ENCODE peak calls at places on chromosomes 6 and 20, in four cellular contexts. One of them, this sample, is unnamed.

GRCh38 chr20:45378191-45378590 is at the start of gene TP53TG5:
- DNase-seq in GM12878: no peak
- DNase-seq in K562: no peak
- DNase-seq in HepG2: no peak
- DNase-seq in this sample: peak; percentile 24

GRCh38 chr6:156258981-156259380 is 518.2 kb upstream of the ARID1B start:
- DNase-seq in GM12878: no peak
- DNase-seq in HepG2: no peak
- DNase-seq in K562: no peak
- DNase-seq in this sample: no peak

GRCh38 chr6:92667843-92668242 is 751.5 kb downstream of the EPHA7 start:
- DNase-seq in HepG2: no peak
- DNase-seq in GM12878: no peak
- DNase-seq in K562: no peak
- DNase-seq in this sample: no peak

GRCh38 chr6:129936329-129937165 is 75.4 kb upstream of the TMEM244 start:
- DNase-seq in HepG2: peak; percentile 49
- DNase-seq in GM12878: peak; percentile 21
- DNase-seq in K562: peak; percentile 26
- DNase-seq in this sample: peak; percentile 25

GRCh38 chr6:163048345-163048744 is 320.6 kb downstream of the PACRG start:
- DNase-seq in K562: no peak
- DNase-seq in HepG2: no peak
- DNase-seq in GM12878: no peak
- DNase-seq in this sample: no peak

GRCh38 chr6:123640567-123641187 is 3.9 kb upstream of the TRDN start:
- DNase-seq in K562: no peak
- DNase-seq in GM12878: no peak
- DNase-seq in HepG2: no peak
- DNase-seq in this sample: no peak

GRCh38 chr6:149567194-149567586 is 1.0 kb downstream of the GINM1 start:
- DNase-seq in K562: no peak
- DNase-seq in GM12878: no peak
- DNase-seq in HepG2: no peak
- DNase-seq in this sample: no peak

GRCh38 chr6:153058909-153059308 is 56.4 kb upstream of the MTRF1L start:
- DNase-seq in HepG2: no peak
- DNase-seq in GM12878: no peak
- DNase-seq in K562: no peak
- DNase-seq in this sample: no peak

GRCh38 chr6:136037885-136038460 is 186.5 kb downstream of the PDE7B start:
- DNase-seq in HepG2: no peak
- DNase-seq in GM12878: no peak
- DNase-seq in K562: no peak
- DNase-seq in this sample: no peak

GRCh38 chr6:98834060-98835031 is at the start of gene POU3F2:
- DNase-seq in HepG2: peak; percentile 57
- DNase-seq in K562: peak; percentile 97
- DNase-seq in GM12878: no peak
- DNase-seq in this sample: peak; percentile 88

GRCh38 chr6:139327038-139327437 is 35.2 kb upstream of the TXLNB start:
- DNase-seq in HepG2: no peak
- DNase-seq in K562: no peak
- DNase-seq in GM12878: peak; percentile 56
- DNase-seq in this sample: no peak

GRCh38 chr6:155850408-155850841 is 394.8 kb upstream of the NOX3 start:
- DNase-seq in GM12878: no peak
- DNase-seq in K562: no peak
- DNase-seq in HepG2: no peak
- DNase-seq in this sample: no peak

GRCh38 chr6:111468329-111469012 is 14.5 kb downstream of the REV3L start:
- DNase-seq in HepG2: no peak
- DNase-seq in K562: no peak
- DNase-seq in GM12878: no peak
- DNase-seq in this sample: no peak

GRCh38 chr6:110415297-110415916 is at the start of gene DDO:
- DNase-seq in HepG2: peak; percentile 86
- DNase-seq in GM12878: no peak
- DNase-seq in K562: peak; percentile 15
- DNase-seq in this sample: no peak

GRCh38 chr20:14446446-14446845 is 109.0 kb upstream of the FLRT3 start:
- DNase-seq in HepG2: no peak
- DNase-seq in K562: no peak
- DNase-seq in GM12878: no peak
- DNase-seq in this sample: no peak

GRCh38 chr20:63696628-63697356 is at the start of gene TNFRSF6B:
- DNase-seq in K562: peak; percentile 17
- DNase-seq in HepG2: no peak
- DNase-seq in GM12878: no peak
- DNase-seq in this sample: no peak

GRCh38 chr6:786946-787763 is 94.2 kb upstream of the EXOC2 start:
- DNase-seq in GM12878: no peak
- DNase-seq in K562: peak; percentile 59
- DNase-seq in HepG2: peak; percentile 35
- DNase-seq in this sample: no peak

GRCh38 chr6:71289039-71289801 is 609 bp downstream of the OGFRL1 start:
- DNase-seq in HepG2: no peak
- DNase-seq in K562: no peak
- DNase-seq in GM12878: no peak
- DNase-seq in this sample: no peak

GRCh38 chr20:34712525-34713192 is 8.5 kb downstream of the TP53INP2 start:
- DNase-seq in K562: no peak
- DNase-seq in HepG2: peak; percentile 92
- DNase-seq in GM12878: no peak
- DNase-seq in this sample: no peak

GRCh38 chr6:106727480-106728153 is 98.2 kb downstream of the QRSL1 start:
- DNase-seq in K562: no peak
- DNase-seq in GM12878: no peak
- DNase-seq in HepG2: no peak
- DNase-seq in this sample: no peak

GRCh38 chr20:1336699-1337387 is 7.9 kb upstream of the SDCBP2 start:
- DNase-seq in HepG2: no peak
- DNase-seq in K562: no peak
- DNase-seq in GM12878: no peak
- DNase-seq in this sample: peak; percentile 48
- TF ChIP-seq HDAC6 in HepG2: no peak
- TF ChIP-seq HDAC6 in K562: no peak
- TF ChIP-seq HDAC6 in GM12878: no peak
- TF ChIP-seq HDAC6 in this sample: no peak

GRCh38 chr20:12241065-12241464 is 323.4 kb downstream of the BTBD3 start:
- DNase-seq in GM12878: no peak
- DNase-seq in K562: no peak
- DNase-seq in HepG2: no peak
- DNase-seq in this sample: no peak

GRCh38 chr20:12243327-12243726 is 325.6 kb downstream of the BTBD3 start:
- DNase-seq in HepG2: no peak
- DNase-seq in GM12878: no peak
- DNase-seq in K562: no peak
- DNase-seq in this sample: no peak

DNA sequence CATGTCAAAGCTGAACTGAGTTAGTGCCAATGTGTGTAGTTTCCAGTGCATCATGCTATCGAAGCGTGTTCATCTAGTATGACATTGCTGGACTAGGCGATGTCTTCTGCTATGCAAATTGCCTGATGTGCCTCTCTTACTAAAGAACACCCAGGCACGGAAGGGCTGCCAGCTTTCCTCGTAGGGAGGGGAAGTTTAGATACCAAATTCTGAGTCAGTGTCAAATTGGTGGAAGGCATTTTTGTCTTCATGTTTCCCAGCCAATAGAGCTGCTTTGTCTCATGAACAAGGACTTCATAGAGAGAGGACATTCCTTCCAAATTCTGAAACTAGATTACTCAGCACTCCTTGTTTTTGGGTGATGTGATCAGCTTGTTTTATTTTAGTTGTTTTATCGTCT is 320.1 kb downstream of the BTBD3 start:
- DNase-seq in HepG2: no peak
- DNase-seq in K562: no peak
- DNase-seq in GM12878: no peak
- DNase-seq in this sample: no peak
- TF ChIP-seq SRF in HepG2: no peak
- TF ChIP-seq SRF in K562: no peak
- TF ChIP-seq SRF in GM12878: no peak
- TF ChIP-seq SRF in this sample: no peak

GRCh38 chr6:51410453-51410852 is 591.8 kb downstream of the TFAP2B start:
- DNase-seq in K562: no peak
- DNase-seq in GM12878: no peak
- DNase-seq in HepG2: no peak
- DNase-seq in this sample: no peak
- TF ChIP-seq HDAC6 in K562: no peak
- TF ChIP-seq HDAC6 in GM12878: no peak
- TF ChIP-seq HDAC6 in HepG2: no peak
- TF ChIP-seq HDAC6 in this sample: no peak

GRCh38 chr6:52317841-52318581 is 33.5 kb upstream of the MCM3 start:
- DNase-seq in HepG2: peak; percentile 63
- DNase-seq in GM12878: peak; percentile 62
- DNase-seq in K562: no peak
- DNase-seq in this sample: no peak

GRCh38 chr6:52310932-52311331 is 26.4 kb upstream of the MCM3 start:
- DNase-seq in HepG2: no peak
- DNase-seq in GM12878: no peak
- DNase-seq in K562: no peak
- DNase-seq in this sample: no peak

GRCh38 chr6:52307900-52308372 is 23.4 kb upstream of the MCM3 start:
- DNase-seq in K562: no peak
- DNase-seq in GM12878: no peak
- DNase-seq in HepG2: no peak
- DNase-seq in this sample: no peak

GRCh38 chr6:52306972-52307849 is 22.7 kb upstream of the MCM3 start:
- DNase-seq in HepG2: no peak
- DNase-seq in K562: no peak
- DNase-seq in GM12878: no peak
- DNase-seq in this sample: no peak

DNA sequence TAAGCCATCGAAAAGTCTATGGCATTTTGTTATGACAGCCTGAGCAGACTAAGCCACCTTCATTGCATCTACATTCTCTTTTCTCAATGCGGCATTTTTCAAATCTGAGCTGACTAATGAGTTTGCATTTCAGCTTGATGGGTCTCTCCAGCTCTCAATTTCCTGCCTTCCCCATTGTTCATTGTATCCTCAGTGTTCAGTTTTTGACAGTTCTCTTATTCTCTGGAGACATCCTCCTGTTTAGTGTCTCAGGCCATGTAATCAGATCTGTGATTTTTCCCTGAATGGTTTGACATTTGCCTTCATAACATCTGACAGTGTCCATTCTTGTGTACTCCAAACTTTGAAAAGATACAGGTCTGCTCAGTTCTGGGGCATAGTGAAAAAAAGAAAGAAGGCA is 27.9 kb upstream of the MCM3 start:
- DNase-seq in HepG2: peak; percentile 58
- DNase-seq in GM12878: no peak
- DNase-seq in K562: no peak
- DNase-seq in this sample: no peak
- TF ChIP-seq SRF in HepG2: no peak
- TF ChIP-seq SRF in GM12878: no peak
- TF ChIP-seq SRF in K562: no peak
- TF ChIP-seq SRF in this sample: no peak

DNA sequence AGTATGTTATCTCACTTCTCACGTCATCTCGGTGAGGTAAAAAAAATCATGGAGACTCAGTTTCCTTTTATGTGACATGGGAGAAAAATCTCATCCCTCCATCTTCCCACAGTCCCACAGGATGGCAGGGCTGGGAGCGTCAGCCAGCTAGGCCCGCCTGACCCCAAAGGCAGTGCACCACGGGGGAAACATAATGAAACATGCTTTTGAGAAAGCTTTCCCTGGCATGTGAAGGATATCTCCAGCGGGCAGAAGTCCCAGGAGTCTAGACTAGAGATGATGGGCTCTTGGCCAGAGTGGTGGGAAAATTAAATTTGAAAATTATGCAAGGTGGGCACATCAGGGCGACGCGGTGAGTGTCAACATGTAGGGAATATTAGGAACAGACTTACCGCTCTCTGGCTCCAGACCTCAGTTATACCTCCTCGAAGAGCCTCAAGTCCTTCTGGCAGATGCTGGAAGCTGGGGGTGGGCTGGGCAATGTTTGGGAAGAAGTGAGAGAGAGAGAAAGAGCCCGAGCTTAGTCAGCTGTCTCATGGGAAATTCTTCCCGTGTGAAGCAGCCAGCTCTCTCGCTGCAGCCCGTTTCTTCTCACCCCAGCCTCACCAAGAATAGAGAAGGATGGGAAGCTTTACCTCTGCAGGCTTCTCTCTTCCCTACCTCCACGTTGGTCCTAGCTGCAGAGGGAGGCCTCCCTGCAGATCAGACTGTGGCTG is 52.3 kb downstream of the MOCS1 start:
- DNase-seq in K562: no peak
- DNase-seq in HepG2: no peak
- DNase-seq in GM12878: no peak
- DNase-seq in this sample: no peak
- TF ChIP-seq HDAC6 in K562: no peak
- TF ChIP-seq HDAC6 in HepG2: no peak
- TF ChIP-seq HDAC6 in GM12878: no peak
- TF ChIP-seq HDAC6 in this sample: no peak

DNA sequence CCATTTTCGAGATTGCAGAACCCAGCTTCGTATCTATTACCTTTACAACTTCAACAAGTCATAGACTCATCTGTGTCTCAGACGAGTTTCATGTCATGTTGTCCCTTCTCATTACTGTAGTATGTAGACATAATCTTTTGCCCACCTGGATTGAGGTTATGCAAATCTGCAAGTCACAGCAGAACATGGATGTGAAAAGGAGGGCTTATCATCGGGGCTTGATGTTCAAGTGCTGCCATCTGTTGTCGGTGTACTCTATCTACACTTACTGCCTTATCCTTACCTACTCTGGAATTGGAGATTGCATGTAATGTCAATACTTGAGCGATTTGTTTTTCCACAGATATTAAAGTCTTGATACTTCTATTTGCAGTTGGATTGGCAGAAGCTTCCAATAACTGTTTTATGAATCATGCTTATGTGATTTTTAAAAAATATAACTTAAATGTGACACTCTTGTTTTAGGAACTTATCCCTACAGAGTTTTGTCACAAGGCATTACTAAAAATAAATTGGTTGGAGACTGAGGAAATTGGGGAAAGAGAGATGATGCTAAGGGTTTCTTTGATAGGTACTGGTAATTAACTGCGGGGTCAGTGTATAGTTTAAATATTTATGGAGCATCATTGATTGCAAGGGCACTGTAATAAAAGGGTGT is 3.0 kb upstream of the GOPC start:
- DNase-seq in HepG2: peak; percentile 80
- DNase-seq in K562: peak; percentile 71
- DNase-seq in GM12878: peak; percentile 66
- DNase-seq in this sample: no peak
- TF ChIP-seq SRF in HepG2: no peak
- TF ChIP-seq SRF in K562: no peak
- TF ChIP-seq SRF in GM12878: no peak
- TF ChIP-seq SRF in this sample: no peak

GRCh38 chr20:59071224-59071623 is 28.6 kb upstream of the PRELID3B start:
- DNase-seq in GM12878: no peak
- DNase-seq in K562: no peak
- DNase-seq in HepG2: no peak
- DNase-seq in this sample: no peak
- TF ChIP-seq HDAC6 in GM12878: no peak
- TF ChIP-seq HDAC6 in K562: no peak
- TF ChIP-seq HDAC6 in HepG2: no peak
- TF ChIP-seq HDAC6 in this sample: no peak